ENCODE peak calls at places on chromosomes 11 and 22, in five cellular contexts. R is fibroblast of mammary gland; Y is H7; N is effector memory CD4-positive, alpha-beta T cell; M is activated T-helper 1 cell treated with anti-CD3 and anti-CD28 coated beads, Interleukin-2, amount 50 U/mL, for 16 hours. G is an unnamed sample.
A peak's percentile ranks its signal among the peaks of the same experiment; 100 is the strongest.

GRCh38 chr11:64037027-64037633 is 1.4 kb downstream of the FLRT1 start:
- DNase-seq in R (no peak), Y (peak; percentile 89), N (no peak), M (no peak), G (no peak)

GRCh38 chr11:33040127-33040861 is 922 bp downstream of the TCP11L1 start:
- DNase-seq in R (peak; percentile 48), Y (no peak), N (peak; percentile 29), M (peak; percentile 2), G (no peak)

GRCh38 chr22:17980013-17980510 is 44.3 kb downstream of the MICAL3 start:
- DNase-seq in R (no peak), Y (peak; percentile 56), N (no peak), M (no peak), G (no peak)

GRCh38 chr22:30781271-30781875 is 86.7 kb downstream of the OSBP2 start:
- DNase-seq in R (no peak), Y (no peak), N (no peak), M (no peak), G (no peak)

GRCh38 chr22:29302681-29303465 is 3.6 kb upstream of the GAS2L1 start:
- DNase-seq in R (no peak), Y (peak; percentile 59), N (no peak), M (no peak), G (no peak)

GRCh38 chr22:27996529-27996925 is 77.5 kb upstream of the PITPNB start:
- DNase-seq in R (no peak), Y (no peak), N (no peak), M (no peak), G (no peak)

GRCh38 chr11:48020092-48020755 is 39.9 kb downstream of the PTPRJ start:
- DNase-seq in R (no peak), Y (no peak), N (no peak), M (no peak), G (no peak)

GRCh38 chr22:30354644-30355043 is 2.0 kb downstream of the SF3A1 start:
- DNase-seq in R (no peak), Y (no peak), N (no peak), M (no peak), G (no peak)

GRCh38 chr11:87719311-87720073 is 455.8 kb downstream of the RAB38 start:
- DNase-seq in R (no peak), Y (no peak), N (no peak), M (no peak), G (no peak)

GRCh38 chr11:122085712-122086111 is 30.3 kb downstream of the BLID start:
- DNase-seq in R (peak; percentile 54), Y (no peak), N (no peak), M (no peak), G (no peak)

GRCh38 chr11:34223907-34224306 is 118.5 kb downstream of the NAT10 start:
- DNase-seq in R (no peak), Y (no peak), N (no peak), M (no peak), G (no peak)

GRCh38 chr11:34620202-34620601 is 691 bp upstream of the EHF start:
- DNase-seq in R (no peak), Y (no peak), N (no peak), M (no peak), G (no peak)

GRCh38 chr11:33930317-33931021 is 38.6 kb upstream of the LMO2 start:
- DNase-seq in R (peak; percentile 71), Y (no peak), N (no peak), M (no peak), G (no peak)

GRCh38 chr11:19632435-19632834 is 80.2 kb upstream of the NAV2 start:
- DNase-seq in R (peak; percentile 83), Y (no peak), N (no peak), M (no peak), G (no peak)

GRCh38 chr22:19877626-19878339 is 23.1 kb upstream of the GNB1L start:
- DNase-seq in R (peak; percentile 26), Y (peak; percentile 53), N (no peak), M (no peak), G (no peak)

GRCh38 chr11:80542704-80543103 is 1101.9 kb upstream of the TENM4 start:
- DNase-seq in R (no peak), Y (no peak), N (no peak), M (no peak), G (no peak)

GRCh38 chr11:14095882-14096281 is 133.4 kb downstream of the SPON1 start:
- DNase-seq in R (no peak), Y (no peak), N (no peak), M (no peak), G (no peak)